ENCODE peak calls at places on chromosomes 11 and 22, in seven cellular contexts. I is activated effector memory CD4-positive, alpha-beta T cell treated with anti-CD3 and anti-CD28 coated beads, Interleukin-2, amount 50 U/mL, for 16 hours; T is activated CD4-positive, alpha-beta memory T cell treated with anti-CD3 and anti-CD28 coated beads, Interleukin-2, amount 10 ng/mL, durations not matched to agents 7 days and 5 days; Q is neural crest cell; F is progenitor cell of endocrine pancreas; L is AG04449; R is GM23338. N is an unnamed sample.
A peak's percentile ranks its signal among the peaks of the same experiment; 100 is the strongest.

GRCh38 chr22:24937114-24937513 is 9.4 kb downstream of the LHFPL7 start:
- DNase-seq in R (peak; percentile 66), Q (peak; percentile 10), T (peak; percentile 23), L (no peak), F (no peak), I (no peak), N (peak; percentile 70)

GRCh38 chr22:31647066-31647465 is 14.9 kb downstream of the PISD start:
- DNase-seq in Q (no peak), F (no peak), I (no peak), R (no peak), L (no peak), T (no peak), N (no peak)

GRCh38 chr22:27879923-27880322 is 39.1 kb downstream of the PITPNB start:
- DNase-seq in F (no peak), T (no peak), R (peak; percentile 79), Q (peak; percentile 22), I (no peak), L (no peak), N (no peak)

GRCh38 chr22:21642584-21643448 is 714 bp downstream of the SDF2L1 start:
- DNase-seq in I (peak; percentile 85), L (no peak), R (peak; percentile 94), Q (peak; percentile 59), T (peak; percentile 70), F (peak; percentile 45), N (peak; percentile 75)

GRCh38 chr11:72569966-72570892 is 104.0 kb downstream of the PDE2A start:
- DNase-seq in I (no peak), T (peak; percentile 46), F (no peak), L (peak; percentile 3), Q (no peak), R (no peak), N (no peak)

GRCh38 chr11:35539781-35540281 is 14.4 kb upstream of the PAMR1 start:
- DNase-seq in L (no peak), F (no peak), R (no peak), I (no peak), Q (no peak), T (no peak), N (no peak)

GRCh38 chr11:2525941-2526807 is 81.4 kb downstream of the KCNQ1 start:
- DNase-seq in T (no peak), F (peak; percentile 7), R (no peak), Q (no peak), I (peak; percentile 47), L (no peak), N (no peak)

GRCh38 chr22:41288245-41288946 is 2.4 kb upstream of the RANGAP1 start:
- DNase-seq in I (no peak), L (no peak), Q (no peak), R (peak; percentile 41), T (no peak), F (no peak), N (peak; percentile 83)

GRCh38 chr11:128227466-128227865 is 359.9 kb downstream of the ETS1 start:
- DNase-seq in R (no peak), Q (no peak), T (no peak), L (no peak), F (no peak), I (no peak), N (no peak)

GRCh38 chr11:447923-448731 is 2.0 kb upstream of the PTDSS2 start:
- DNase-seq in L (peak; percentile 9), R (peak; percentile 98), Q (peak; percentile 95), F (peak; percentile 87), T (peak; percentile 96), I (peak; percentile 98), N (peak; percentile 72)

GRCh38 chr11:76604652-76605241 is 65.8 kb downstream of the LRRC32 start:
- DNase-seq in L (no peak), F (no peak), I (no peak), R (no peak), T (peak; percentile 9), Q (no peak), N (no peak)

GRCh38 chr11:76693791-76694190 is 23.2 kb upstream of the LRRC32 start:
- DNase-seq in R (no peak), I (no peak), L (no peak), F (no peak), T (no peak), Q (no peak), N (no peak)

GRCh38 chr11:96035031-96035743 is 111.3 kb upstream of the MTMR2 start:
- DNase-seq in R (no peak), L (no peak), I (no peak), Q (no peak), T (no peak), F (no peak), N (no peak)

GRCh38 chr11:71086687-71087258 is 165.6 kb downstream of the SHANK2 start:
- DNase-seq in F (peak; percentile 38), T (no peak), Q (peak; percentile 45), R (peak; percentile 80), L (no peak), I (no peak), N (peak; percentile 66)

GRCh38 chr11:70140859-70141489 is 62.1 kb upstream of the FADD start:
- DNase-seq in F (no peak), L (no peak), Q (no peak), R (peak; percentile 48), T (no peak), I (no peak), N (no peak)

GRCh38 chr11:120125005-120125404 is 12.9 kb downstream of the TRIM29 start:
- DNase-seq in R (no peak), L (no peak), I (no peak), Q (no peak), T (no peak), F (no peak), N (no peak)

GRCh38 chr11:134171951-134172350 is 51.8 kb downstream of the NCAPD3 start:
- DNase-seq in L (no peak), Q (no peak), R (no peak), I (no peak), T (no peak), F (no peak), N (no peak)

GRCh38 chr22:19517171-19517500 is 7.1 kb downstream of the CLDN5 start:
- DNase-seq in Q (no peak), R (no peak), T (no peak), I (peak; percentile 33), L (no peak), F (no peak), N (no peak)

GRCh38 chr11:31499576-31500178 is 9.7 kb downstream of the IMMP1L start:
- DNase-seq in Q (no peak), F (no peak), R (no peak), I (no peak), T (no peak), L (no peak), N (no peak)

GRCh38 chr22:29503811-29504372 is 23.9 kb downstream of the NEFH start:
- DNase-seq in T (no peak), Q (no peak), I (no peak), L (peak; percentile 31), R (no peak), F (no peak), N (no peak)

GRCh38 chr11:12380565-12381325 is 3.4 kb downstream of the PARVA start:
- DNase-seq in R (no peak), F (no peak), T (no peak), I (no peak), L (no peak), Q (no peak), N (no peak)

GRCh38 chr22:43923631-43924548 is at the start of gene PNPLA3:
- DNase-seq in T (peak; percentile 72), L (peak; percentile 17), R (peak; percentile 98), Q (peak; percentile 89), I (peak; percentile 91), F (peak; percentile 90), N (peak; percentile 87)

GRCh38 chr11:69870772-69871171 is 51.6 kb upstream of the FGF3 start:
- DNase-seq in F (no peak), R (no peak), L (no peak), Q (no peak), I (no peak), T (no peak), N (no peak)

GRCh38 chr11:76995177-76995576 is 39.0 kb upstream of the B3GNT6 start:
- DNase-seq in R (no peak), T (no peak), L (no peak), Q (no peak), I (no peak), F (no peak), N (no peak)

GRCh38 chr22:43554259-43554636 is 142.4 kb downstream of the MPPED1 start:
- DNase-seq in I (no peak), L (no peak), R (no peak), T (no peak), F (peak; percentile 3), Q (no peak), N (no peak)

GRCh38 chr22:29146101-29146560 is 59.6 kb upstream of the EMID1 start:
- DNase-seq in T (no peak), R (no peak), I (peak; percentile 59), F (no peak), Q (no peak), L (no peak), N (no peak)

N was measured in T47D.